ENCODE peak calls at places on chromosome 19, in nine cellular contexts. H is fibroblast of lung, M is tibial artery, C is cardiac muscle cell, A is uterus, K is pancreas, F is tibial nerve, D is neural progenitor cell, N is right cardiac atrium. V is an unnamed sample. For H3K4me1, the result is how much of the 10 kb centered on the place peaks cover.

GRCh38 chr19:46225558-46226004 is 4.0 kb upstream of the IGFL1 start:
- DNase-seq in H (peak), M (no peak), C (peak), A (no peak), K (no peak), F (no peak), D (peak), N (no peak), V (no peak)

GRCh38 chr19:15437355-15438123 is 12.2 kb downstream of the WIZ start:
- DNase-seq in H (peak), M (peak), C (no peak), A (peak), K (no peak), F (no peak), D (no peak), N (no peak), V (no peak)

GRCh38 chr19:50838239-50838638 is 4.9 kb upstream of the KLK15 start:
- DNase-seq in H (no peak), M (no peak), C (no peak), A (no peak), K (no peak), F (no peak), D (peak), N (no peak), V (no peak)

GRCh38 chr19:36436531-36436930 is 18.1 kb upstream of the ZFP82 start:
- DNase-seq in H (no peak), M (no peak), C (peak), A (no peak), K (no peak), F (no peak), D (peak), N (no peak), V (no peak)

GRCh38 chr19:49924004-49924880 is 4.8 kb upstream of the ATF5 start:
- DNase-seq in H (no peak), M (no peak), C (no peak), A (no peak), K (no peak), F (no peak), D (no peak), N (peak), V (no peak)

GRCh38 chr19:40609561-40610395 is 8.6 kb downstream of the LTBP4 start:
- DNase-seq in H (peak), M (peak), C (peak), A (peak), K (peak), F (peak), D (peak), N (peak), V (peak)

GRCh38 chr19:6241680-6242079 is 38.1 kb downstream of the MLLT1 start:
- DNase-seq in H (no peak), M (no peak), C (no peak), A (no peak), K (no peak), F (peak), D (no peak), N (peak), V (no peak)

GRCh38 chr19:10580979-10581631 is 6.0 kb downstream of the AP1M2 start:
- DNase-seq in H (peak), M (peak), C (peak), A (peak), K (peak), F (peak), D (peak), N (peak), V (peak)

GRCh38 chr19:5452594-5453565 is 2.3 kb upstream of the ZNRF4 start:
- DNase-seq in H (peak), M (no peak), C (no peak), A (no peak), K (no peak), F (no peak), D (peak), N (no peak), V (no peak)

GRCh38 chr19:52734340-52734892 is 428 bp downstream of the ZNF611 start:
- DNase-seq in H (peak), M (no peak), C (peak), A (peak), K (no peak), F (no peak), D (peak), N (peak), V (no peak)

GRCh38 chr19:46828484-46828883 is 22.2 kb downstream of the AP2S1 start:
- DNase-seq in H (peak), M (no peak), C (no peak), A (no peak), K (no peak), F (no peak), D (no peak), N (no peak), V (no peak)

GRCh38 chr19:43638991-43639494 is 607 bp downstream of the CADM4 start:
- DNase-seq in H (no peak), M (no peak), C (no peak), A (no peak), K (no peak), F (no peak), D (no peak), N (no peak), V (no peak)

GRCh38 chr19:43872547-43873336 is 45.6 kb downstream of the ZNF283 start:
- DNase-seq in H (peak), M (no peak), C (no peak), A (no peak), K (no peak), F (no peak), D (no peak), N (no peak), V (no peak)

GRCh38 chr19:48117515-48118330 is 7.1 kb upstream of the PLA2G4C start:
- DNase-seq in H (no peak), M (no peak), C (no peak), A (no peak), K (no peak), F (no peak), D (no peak), N (no peak), V (no peak)

GRCh38 chr19:3506384-3507340 is 551 bp downstream of the FZR1 start:
- DNase-seq in H (no peak), M (peak), C (peak), A (peak), K (no peak), F (peak), D (peak), N (peak), V (no peak)

GRCh38 chr19:51301266-51301665 is 10.2 kb upstream of the IGLON5 start:
- DNase-seq in H (no peak), M (no peak), C (no peak), A (no peak), K (no peak), F (no peak), D (no peak), N (no peak), V (no peak)

GRCh38 chr19:40561947-40562346 is 14.7 kb upstream of the SHKBP1 start:
- DNase-seq in H (no peak), M (no peak), C (no peak), A (no peak), K (no peak), F (no peak), D (no peak), N (no peak), V (no peak)

GRCh38 chr19:54164369-54165068 is 5.0 kb upstream of the LENG1 start:
- DNase-seq in H (peak), M (no peak), C (peak), A (peak), K (peak), F (peak), D (peak), N (no peak), V (peak)

GRCh38 chr19:28242317-28242927 is 970.5 kb downstream of the UQCRFS1 start:
- DNase-seq in H (peak), M (no peak), C (peak), A (no peak), K (peak), F (peak), D (peak), N (no peak), V (no peak)

GRCh38 chr19:18131841-18132596 is 20.9 kb upstream of the PIK3R2 start:
- DNase-seq in H (no peak), M (no peak), C (no peak), A (no peak), K (no peak), F (no peak), D (peak), N (no peak), V (no peak)

GRCh38 chr19:42132030-42132628 is at the start of gene POU2F2:
- DNase-seq in H (no peak), M (peak), C (no peak), A (no peak), K (no peak), F (peak), D (peak), N (peak), V (no peak)

GRCh38 chr19:42132851-42133528 is 744 bp upstream of the POU2F2 start:
- DNase-seq in H (no peak), M (peak), C (peak), A (peak), K (peak), F (peak), D (peak), N (peak), V (no peak)

GRCh38 chr19:42130254-42130573 is 2.0 kb downstream of the POU2F2 start:
- DNase-seq in H (no peak), M (no peak), C (no peak), A (no peak), K (no peak), F (no peak), D (no peak), N (no peak), V (no peak)

GRCh38 chr19:42129399-42130253 is 2.6 kb downstream of the POU2F2 start:
- DNase-seq in H (peak), M (peak), C (no peak), A (no peak), K (no peak), F (peak), D (no peak), N (peak), V (no peak)

DNA sequence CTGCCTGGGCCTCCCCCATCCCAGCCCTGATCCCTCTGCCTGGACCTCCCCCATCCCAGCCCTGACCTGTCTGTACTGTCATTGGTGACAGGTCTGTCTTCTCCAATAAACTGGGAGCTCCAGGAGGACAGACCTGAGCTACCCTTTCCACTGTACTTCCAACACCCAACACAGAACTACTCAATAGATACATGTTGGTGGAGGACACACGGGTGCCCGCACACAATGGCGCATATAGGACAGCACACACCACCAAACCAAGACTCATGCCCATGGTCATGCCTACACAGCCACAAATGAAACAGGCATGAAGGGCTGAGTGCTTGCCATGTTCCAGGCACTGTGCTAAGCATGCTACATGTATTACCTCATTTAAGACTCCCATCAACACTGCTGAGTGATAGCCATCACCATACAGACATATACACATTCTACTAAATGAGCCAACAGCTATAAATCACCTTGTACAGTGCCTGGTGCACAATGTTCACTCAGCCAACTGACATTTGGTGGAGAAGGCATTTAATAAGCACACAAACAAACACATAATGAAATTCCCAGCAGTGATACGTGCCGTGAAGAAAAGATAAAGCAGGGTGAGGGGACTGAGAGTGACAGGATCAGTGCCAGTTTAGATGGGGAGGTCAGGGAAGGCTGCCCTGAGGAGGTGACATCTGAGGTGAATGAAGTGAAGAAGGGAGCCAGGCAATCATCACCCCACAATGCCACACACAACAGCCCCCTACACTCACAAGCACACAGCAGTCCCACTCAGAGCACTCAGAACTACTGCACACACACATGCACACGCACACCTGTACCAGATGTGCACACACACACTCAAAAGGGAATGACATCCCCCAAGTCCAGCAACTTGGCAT is 857 bp downstream of the POU2F2 start:
- DNase-seq in H (no peak), M (no peak), C (no peak), A (no peak), K (no peak), F (no peak), D (no peak), N (no peak), V (no peak)
- H3K4me1 ChIP-seq in H (under half), M (under half), C (under half), A (under half), K (under half), F (under half), D (under half), N (under half), V (under half)

GRCh38 chr19:29670255-29670654 is 5.0 kb downstream of the PLEKHF1 start:
- DNase-seq in H (no peak), M (peak), C (no peak), A (no peak), K (no peak), F (no peak), D (no peak), N (no peak), V (no peak)
- H3K4me1 ChIP-seq in H (under half), M (half or more), C (under half), A (under half), K (under half), F (half or more), D (under half), N (under half), V (under half)

DNA sequence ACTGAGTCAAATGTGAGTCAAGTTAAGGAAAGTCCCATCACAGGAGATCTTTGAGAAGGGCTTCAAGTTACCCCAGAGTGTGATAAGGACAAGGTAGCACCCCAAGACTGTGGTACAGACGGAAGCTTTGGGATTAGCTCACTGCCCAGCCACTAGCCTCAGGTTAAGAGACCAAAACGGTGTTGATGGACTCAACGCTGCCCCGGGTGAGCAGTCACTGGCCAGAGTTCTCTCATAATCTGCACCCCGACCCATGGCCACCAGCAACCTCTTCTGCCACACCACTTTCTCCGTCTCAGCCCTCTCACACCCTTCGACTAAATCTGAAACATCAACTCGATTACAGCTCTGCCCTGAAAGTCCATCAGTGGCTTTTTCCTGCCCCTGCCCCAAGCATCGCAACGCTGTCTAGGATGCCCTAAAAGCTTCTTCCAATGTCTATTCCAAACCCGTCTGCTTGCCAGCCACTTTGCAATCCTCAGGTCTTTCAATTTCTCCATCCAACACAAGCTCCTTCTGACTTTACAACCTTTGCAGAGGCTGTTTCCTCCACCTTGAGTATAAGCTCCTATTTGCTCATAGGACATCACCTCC is 5.6 kb downstream of the HNRNPL start:
- DNase-seq in H (no peak), M (no peak), C (no peak), A (no peak), K (no peak), F (no peak), D (no peak), N (no peak), V (no peak)
- H3K4me1 ChIP-seq in H (under half), M (under half), C (under half), A (under half), K (under half), F (under half), D (under half), N (under half), V (under half)

DNA sequence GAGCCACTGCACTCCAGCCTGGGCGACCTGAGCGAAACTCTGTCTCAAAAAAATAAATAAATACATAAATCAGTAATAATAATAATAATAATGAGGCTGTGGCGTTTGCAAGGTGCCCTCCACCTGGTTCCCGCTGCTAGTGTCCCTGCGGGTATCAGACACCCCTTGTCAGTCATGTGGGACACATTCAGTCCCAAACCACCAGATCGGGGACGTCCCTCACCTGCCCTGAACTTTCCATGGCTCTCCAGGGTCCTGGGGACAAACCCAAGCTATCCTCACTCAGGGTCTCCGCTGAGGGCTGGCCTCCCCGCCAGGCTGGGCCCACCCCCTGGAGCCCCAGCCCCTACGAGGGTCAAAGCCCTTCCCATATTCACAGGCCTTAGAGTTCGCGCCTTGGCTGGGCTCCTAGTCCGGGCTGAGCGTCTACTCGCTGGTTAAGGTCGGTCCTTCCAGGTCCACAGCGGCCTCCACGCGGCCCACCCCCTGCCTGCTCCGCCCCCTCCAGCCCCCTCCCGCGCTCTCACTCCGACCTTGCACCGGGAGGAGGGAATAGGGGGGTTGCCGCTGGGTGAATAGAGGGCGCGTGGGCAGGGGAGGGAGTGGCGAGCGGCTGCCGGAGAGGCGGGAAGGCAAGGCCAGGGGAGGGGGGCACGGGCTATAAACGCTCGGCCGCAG is 349 bp upstream of the KISS1R start:
- DNase-seq in H (no peak), M (no peak), C (peak), A (no peak), K (no peak), F (no peak), D (peak), N (no peak), V (no peak)
- H3K4me1 ChIP-seq in H (under half), M (half or more), C (under half), A (under half), K (under half), F (under half), D (under half), N (under half), V (under half)